ENCODE peak calls at places on chromosomes 5 and 9, in seven cellular contexts. X is ovary; V is Caco-2; G is HFF-Myc; W is CD8-positive, alpha-beta T cell; A is lower lobe of right lung; M is fibroblast of pulmonary artery. O is an unnamed sample.

GRCh38 chr5:2222246-2222645 is 339.5 kb upstream of the IRX4 start:
- DNase-seq in X (no peak), V (no peak), G (no peak), W (no peak), A (no peak), M (no peak), O (no peak)

GRCh38 chr5:119377066-119377465 is 21.2 kb downstream of the TNFAIP8 start:
- DNase-seq in X (no peak), V (no peak), G (no peak), W (no peak), A (no peak), M (no peak), O (no peak)

GRCh38 chr5:79694652-79695051 is 5.0 kb downstream of the CMYA5 start:
- DNase-seq in X (no peak), V (no peak), G (no peak), W (no peak), A (no peak), M (peak; percentile 65), O (no peak)

GRCh38 chr9:124022201-124023121 is 10.9 kb downstream of the LHX2 start:
- DNase-seq in X (no peak), V (peak; percentile 62), G (no peak), W (no peak), A (no peak), M (no peak), O (no peak)

GRCh38 chr5:172740483-172741205 is 30.4 kb downstream of the DUSP1 start:
- DNase-seq in X (peak; percentile 50), V (no peak), G (peak; percentile 46), W (no peak), A (peak; percentile 78), M (peak; percentile 93), O (no peak)

GRCh38 chr9:130997925-130998595 is 10.9 kb upstream of the LAMC3 start:
- DNase-seq in X (peak; percentile 52), V (peak; percentile 74), G (peak; percentile 38), W (no peak), A (peak; percentile 61), M (peak; percentile 68), O (no peak)

GRCh38 chr5:73451218-73452130 is 2.9 kb upstream of the FOXD1 start:
- DNase-seq in X (peak; percentile 61), V (peak; percentile 62), G (no peak), W (peak; percentile 80), A (peak; percentile 72), M (peak; percentile 59), O (peak; percentile 24)

GRCh38 chr5:123371575-123372179 is 51.5 kb downstream of the CEP120 start:
- DNase-seq in X (peak; percentile 56), V (peak; percentile 49), G (no peak), W (peak; percentile 52), A (peak; percentile 51), M (peak; percentile 33), O (no peak)

GRCh38 chr5:2017540-2018389 is 135.0 kb upstream of the IRX4 start:
- DNase-seq in X (no peak), V (no peak), G (no peak), W (no peak), A (no peak), M (peak; percentile 41), O (peak; percentile 63)

GRCh38 chr9:104429147-104429546 is 74.9 kb upstream of the OR13F1 start:
- DNase-seq in X (no peak), V (no peak), G (no peak), W (no peak), A (no peak), M (no peak), O (no peak)

GRCh38 chr5:4480528-4481404 is 659.4 kb upstream of the ADAMTS16 start:
- DNase-seq in X (no peak), V (no peak), G (no peak), W (no peak), A (no peak), M (no peak), O (no peak)

GRCh38 chr9:33140406-33141360 is 26.5 kb downstream of the B4GALT1 start:
- DNase-seq in X (no peak), V (no peak), G (no peak), W (no peak), A (no peak), M (no peak), O (peak; percentile 23)

GRCh38 chr5:123844873-123845272 is 332.9 kb downstream of the CSNK1G3 start:
- DNase-seq in X (no peak), V (no peak), G (no peak), W (no peak), A (no peak), M (peak; percentile 18), O (no peak)

GRCh38 chr9:136204838-136205706 is at the start of gene LHX3:
- DNase-seq in X (peak; percentile 62), V (no peak), G (no peak), W (no peak), A (no peak), M (peak; percentile 8), O (no peak)

GRCh38 chr9:130938652-130939404 is at the start of gene FIBCD1:
- DNase-seq in X (no peak), V (no peak), G (no peak), W (no peak), A (no peak), M (no peak), O (no peak)

GRCh38 chr5:42640835-42641234 is 115.8 kb upstream of the CCDC152 start:
- DNase-seq in X (no peak), V (no peak), G (no peak), W (no peak), A (no peak), M (no peak), O (no peak)

GRCh38 chr5:139848508-139849100 is 53.0 kb downstream of the PSD2 start:
- DNase-seq in X (peak; percentile 72), V (no peak), G (no peak), W (no peak), A (no peak), M (peak; percentile 3), O (peak; percentile 23)

DNA sequence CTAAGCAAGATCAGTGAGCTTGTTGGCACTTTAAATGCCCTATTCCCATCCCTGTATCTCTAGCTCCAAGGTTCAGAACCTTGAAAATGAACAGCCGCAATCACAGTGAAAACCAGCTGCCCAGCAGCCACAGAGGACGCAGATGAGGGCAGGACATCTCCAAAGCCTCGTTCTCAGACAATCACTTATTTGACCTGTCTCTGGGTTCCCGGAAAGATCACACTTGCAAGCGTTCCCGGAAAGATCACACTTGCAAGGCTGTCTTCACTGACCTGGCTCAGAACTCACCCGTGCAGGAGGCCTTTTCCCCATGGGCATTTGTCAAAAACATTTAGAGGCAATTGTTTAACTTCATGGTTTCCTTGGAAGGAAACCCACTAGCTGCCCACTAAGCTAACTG is 25.7 kb downstream of the IPPK start:
- DNase-seq in X (peak; percentile 13), V (no peak), G (no peak), W (no peak), A (no peak), M (no peak), O (no peak)
- H3K4me3 ChIP-seq in X (no peak overlapping the region), V (no peak overlapping the region), G (no peak overlapping the region), W (no peak overlapping the region), A (no peak overlapping the region), M (no peak overlapping the region), O (no peak overlapping the region)

GRCh38 chr5:161545701-161546462 is 643 bp downstream of the GABRB2 start:
- DNase-seq in X (no peak), V (no peak), G (no peak), W (no peak), A (no peak), M (no peak), O (no peak)
- H3K4me3 ChIP-seq in X (no peak overlapping the region), V (no peak overlapping the region), G (no peak overlapping the region), W (peak overlapping the region; percentile 13), A (peak overlapping the region; percentile 52), M (no peak overlapping the region), O (peak overlapping the region; percentile 52)

GRCh38 chr9:21993007-21993406 is 1.2 kb downstream of the CDKN2A start:
- DNase-seq in X (no peak), V (no peak), G (no peak), W (no peak), A (no peak), M (no peak), O (no peak)

GRCh38 chr9:21995652-21996275 is 1.2 kb downstream of the CDKN2B-AS1 start:
- DNase-seq in X (peak; percentile 63), V (peak; percentile 41), G (no peak), W (peak; percentile 51), A (peak; percentile 72), M (peak; percentile 64), O (no peak)

GRCh38 chr9:21993893-21994525 is at the start of gene CDKN2A:
- DNase-seq in X (peak; percentile 51), V (peak; percentile 82), G (no peak), W (peak; percentile 61), A (peak; percentile 58), M (peak; percentile 55), O (no peak)

GRCh38 chr9:21994996-21995651 is 533 bp downstream of the CDKN2B-AS1 start:
- DNase-seq in X (peak; percentile 63), V (peak; percentile 75), G (no peak), W (peak; percentile 79), A (peak; percentile 88), M (peak; percentile 74), O (no peak)

DNA sequence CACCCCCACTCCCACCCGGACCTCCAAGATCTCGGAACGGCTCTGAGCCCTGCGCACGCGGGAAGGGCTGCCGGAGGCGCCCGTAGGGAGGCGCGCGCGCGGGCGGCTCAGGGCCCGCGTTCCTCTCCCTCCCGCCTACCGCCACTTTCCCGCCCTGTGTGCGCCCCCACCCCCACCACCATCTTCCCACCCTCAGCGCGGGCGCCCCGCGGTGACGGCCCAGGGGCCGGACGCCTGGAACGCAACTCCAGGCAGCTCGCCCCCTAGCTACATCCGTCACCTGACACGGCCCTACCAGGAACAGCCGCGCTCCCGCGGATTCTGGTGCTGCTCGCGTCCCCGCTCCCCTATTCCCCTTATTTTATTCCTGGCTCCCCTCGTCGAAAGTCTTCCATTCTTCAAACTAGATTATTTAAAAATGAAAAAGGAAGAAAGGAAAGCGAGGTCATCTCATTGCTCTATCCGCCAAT is at the start of gene CDKN2B-AS1:
- DNase-seq in X (peak; percentile 56), V (peak; percentile 86), G (no peak), W (peak; percentile 55), A (peak; percentile 71), M (peak; percentile 73), O (no peak)
- H3K4me3 ChIP-seq in X (peak within 1 kb of the TSS; percentile 77), V (peak within 1 kb of the TSS; percentile 60), G (peak within 1 kb of the TSS; percentile 93), W (peak within 1 kb of the TSS; percentile 96), A (peak within 1 kb of the TSS; percentile 83), M (peak within 1 kb of the TSS; percentile 96), O (no peak within 1 kb of the TSS)

GRCh38 chr5:150446583-150446982 is 3.0 kb downstream of the RPS14 start:
- DNase-seq in X (no peak), V (no peak), G (no peak), W (no peak), A (no peak), M (no peak), O (no peak)
- H3K4me3 ChIP-seq in X (no peak overlapping the region), V (no peak overlapping the region), G (peak overlapping the region; percentile 100), W (no peak overlapping the region), A (no peak overlapping the region), M (no peak overlapping the region), O (no peak overlapping the region)

DNA sequence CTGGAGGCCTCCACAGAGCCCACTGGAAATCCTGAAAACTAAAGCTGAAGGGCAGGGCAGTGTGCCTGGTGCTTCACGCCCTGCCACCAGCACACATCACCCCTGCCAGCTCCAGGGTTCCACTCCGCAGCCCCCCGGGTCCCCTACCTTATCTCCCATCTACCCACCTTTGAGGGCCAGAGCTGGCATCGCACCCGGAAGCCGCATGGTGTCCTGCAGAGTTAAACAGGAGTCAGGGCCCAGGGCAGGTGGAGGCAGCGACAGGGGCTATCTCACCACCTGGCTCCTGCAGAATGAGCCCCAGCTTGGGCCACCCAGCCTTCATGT is 18.8 kb downstream of the PDGFRB start:
- DNase-seq in X (no peak), V (no peak), G (no peak), W (no peak), A (no peak), M (no peak), O (no peak)
- H3K4me3 ChIP-seq in X (no peak overlapping the region), V (no peak overlapping the region), G (no peak overlapping the region), W (no peak overlapping the region), A (no peak overlapping the region), M (no peak overlapping the region), O (no peak overlapping the region)

O was measured in Jurkat, Clone E6-1.